ENCODE peak calls at places on chromosomes 6 and 20, in seven cellular contexts. D is GM23338, V is esophagus squamous epithelium, L is tibial nerve, T is ovary, Z is upper lobe of right lung, R is spleen. W is an unnamed sample. For H3K4me1, the result is how much of the 10 kb centered on the place peaks cover.

GRCh38 chr20:52279667-52280180 is 88.1 kb upstream of the ZFP64 start:
- DNase-seq in D (no peak), V (no peak), L (no peak), T (no peak), Z (no peak), R (no peak), W (no peak)

GRCh38 chr20:25226433-25227316 is 21.2 kb upstream of the PYGB start:
- DNase-seq in D (no peak), V (no peak), L (no peak), T (no peak), Z (no peak), R (peak), W (peak)

GRCh38 chr20:7031222-7031621 is 263.7 kb downstream of the BMP2 start:
- DNase-seq in D (peak), V (no peak), L (no peak), T (no peak), Z (no peak), R (no peak), W (no peak)

GRCh38 chr6:71079707-71080106 is 122.8 kb upstream of the B3GAT2 start:
- DNase-seq in D (no peak), V (no peak), L (no peak), T (no peak), Z (no peak), R (no peak), W (no peak)

GRCh38 chr6:105460860-105461259 is 58.0 kb upstream of the PREP start:
- DNase-seq in D (no peak), V (no peak), L (no peak), T (no peak), Z (no peak), R (no peak), W (no peak)

GRCh38 chr20:62554214-62554897 is 78.6 kb upstream of the GATA5 start:
- DNase-seq in D (no peak), V (no peak), L (no peak), T (no peak), Z (no peak), R (no peak), W (no peak)

GRCh38 chr6:138978229-138978628 is 9.8 kb downstream of the REPS1 start:
- DNase-seq in D (no peak), V (no peak), L (no peak), T (no peak), Z (no peak), R (no peak), W (no peak)

GRCh38 chr6:17905611-17906592 is 81.5 kb downstream of the KIF13A start:
- DNase-seq in D (no peak), V (no peak), L (no peak), T (no peak), Z (no peak), R (no peak), W (no peak)

GRCh38 chr6:135269399-135270005 is 88.4 kb downstream of the MYB start:
- DNase-seq in D (no peak), V (no peak), L (no peak), T (no peak), Z (no peak), R (no peak), W (no peak)

GRCh38 chr6:137657351-137657911 is 163.2 kb upstream of the OLIG3 start:
- DNase-seq in D (no peak), V (no peak), L (no peak), T (no peak), Z (no peak), R (no peak), W (no peak)

GRCh38 chr6:113873043-113873667 is 16.0 kb downstream of the MARCKS start:
- DNase-seq in D (peak), V (peak), L (peak), T (no peak), Z (peak), R (peak), W (peak)

GRCh38 chr6:109292420-109292819 is 89.8 kb downstream of the CD164 start:
- DNase-seq in D (no peak), V (no peak), L (no peak), T (no peak), Z (no peak), R (no peak), W (no peak)

GRCh38 chr20:61860588-61860987 is 205.1 kb downstream of the TAF4 start:
- DNase-seq in D (no peak), V (no peak), L (no peak), T (no peak), Z (no peak), R (no peak), W (no peak)

GRCh38 chr6:65937982-65938381 is 231.0 kb upstream of the EYS start:
- DNase-seq in D (no peak), V (no peak), L (peak), T (peak), Z (no peak), R (no peak), W (no peak)

GRCh38 chr20:32970115-32970972 is 33.9 kb downstream of the SUN5 start:
- DNase-seq in D (no peak), V (no peak), L (no peak), T (no peak), Z (peak), R (no peak), W (peak)

GRCh38 chr6:124197148-124197547 is 393.5 kb downstream of the NKAIN2 start:
- DNase-seq in D (peak), V (no peak), L (no peak), T (no peak), Z (no peak), R (no peak), W (no peak)

GRCh38 chr6:43858161-43859153 is 88.4 kb downstream of the VEGFA start:
- DNase-seq in D (no peak), V (no peak), L (no peak), T (no peak), Z (peak), R (no peak), W (no peak)
- H3K27ac ChIP-seq in D (no peak), V (no peak), L (no peak), T (no peak), Z (no peak), R (no peak), W (no peak)

DNA sequence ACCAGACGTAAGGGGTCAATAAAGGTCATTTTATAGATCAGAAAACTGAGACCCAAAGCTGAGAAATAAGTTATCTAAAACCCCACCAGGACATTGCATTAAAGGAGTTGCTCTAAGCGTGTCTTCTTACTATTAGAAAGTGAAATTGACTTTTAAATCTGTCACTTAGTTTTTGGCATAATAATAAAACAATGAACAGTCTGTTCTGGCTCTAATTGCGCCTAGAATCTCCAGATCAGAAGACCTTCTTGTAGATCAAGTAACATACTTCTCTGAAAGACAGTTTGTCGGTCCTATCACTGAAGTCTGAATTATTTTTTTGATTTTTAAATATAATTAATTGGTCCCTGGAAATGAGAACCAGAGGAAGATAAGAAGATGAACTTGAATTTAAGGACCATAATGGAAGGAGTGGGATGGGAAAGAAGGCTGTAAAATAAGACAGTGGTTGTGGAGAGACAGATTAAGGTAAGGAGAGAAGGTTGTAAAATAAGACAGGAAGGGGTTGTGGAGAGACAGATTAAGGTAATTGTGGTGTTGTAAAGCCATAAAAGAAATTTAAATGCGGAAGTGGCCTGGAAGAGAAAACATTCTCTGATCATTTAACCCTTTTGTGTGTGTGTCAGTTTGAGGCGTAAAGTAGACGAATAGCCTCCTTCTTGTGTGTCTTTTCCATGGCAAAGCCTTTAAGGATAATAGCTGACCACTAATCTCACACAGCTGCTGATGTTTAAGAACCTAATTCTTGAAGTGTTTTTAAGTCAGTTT is 20.0 kb downstream of the TOP1 start:
- DNase-seq in D (peak), V (no peak), L (no peak), T (no peak), Z (no peak), R (no peak), W (no peak)
- H3K4me1 ChIP-seq in D (half or more), V (half or more), L (half or more), T (under half), Z (half or more), R (half or more), W (under half)

GRCh38 chr6:74574794-74575193 is 631.1 kb downstream of the COL12A1 start:
- DNase-seq in D (peak), V (no peak), L (no peak), T (no peak), Z (no peak), R (no peak), W (no peak)
- TF ChIP-seq CTCF in D (peak), V (no peak), L (no peak), T (no peak), Z (peak), R (no peak), W (peak)

GRCh38 chr6:107488875-107489635 is 862 bp upstream of the SOBP start:
- DNase-seq in D (peak), V (no peak), L (peak), T (peak), Z (peak), R (peak), W (peak)

GRCh38 chr6:107491791-107492674 is 2.1 kb downstream of the SOBP start:
- DNase-seq in D (no peak), V (no peak), L (peak), T (peak), Z (no peak), R (no peak), W (peak)

GRCh38 chr6:107490568-107491058 is 696 bp downstream of the SOBP start:
- DNase-seq in D (no peak), V (no peak), L (peak), T (peak), Z (no peak), R (no peak), W (no peak)

GRCh38 chr6:107489636-107490567 is at the start of gene SOBP:
- DNase-seq in D (peak), V (no peak), L (peak), T (peak), Z (peak), R (peak), W (peak)

GRCh38 chr6:107491059-107491609 is 1.2 kb downstream of the SOBP start:
- DNase-seq in D (peak), V (no peak), L (peak), T (peak), Z (peak), R (peak), W (peak)
- H3K27ac ChIP-seq in D (no peak), V (no peak), L (peak), T (peak), Z (peak), R (no peak), W (peak)

GRCh38 chr20:8571660-8572059 is 439.6 kb downstream of the PLCB1 start:
- DNase-seq in D (no peak), V (no peak), L (peak), T (no peak), Z (no peak), R (no peak), W (no peak)
- H3K4me1 ChIP-seq in D (under half), V (under half), L (under half), T (under half), Z (under half), R (under half), W (under half)

GRCh38 chr20:48025661-48026060 is 240.4 kb upstream of the SULF2 start:
- DNase-seq in D (no peak), V (no peak), L (no peak), T (no peak), Z (no peak), R (no peak), W (no peak)
- TF ChIP-seq CTCF in D (no peak), V (no peak), L (no peak), T (no peak), Z (no peak), R (no peak), W (no peak)

DNA sequence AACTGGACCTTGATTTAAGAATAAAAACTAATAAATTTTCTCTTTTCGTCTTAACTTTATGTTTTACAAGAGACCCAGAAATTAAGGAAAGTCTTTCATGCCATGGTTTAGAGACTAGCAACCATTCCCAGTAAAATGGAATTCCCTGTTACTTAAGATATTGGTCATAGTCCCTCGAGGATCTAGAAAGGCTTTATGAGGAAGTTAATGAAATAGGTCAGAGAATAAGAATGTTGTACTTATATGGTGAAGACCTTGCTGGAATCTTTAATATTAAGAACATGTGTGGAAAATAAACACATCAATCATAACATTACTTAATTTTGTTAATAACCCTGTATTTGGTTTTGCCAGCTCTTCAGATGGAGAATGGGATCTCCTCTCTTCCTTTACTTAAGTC is 382.8 kb downstream of the QKI start:
- DNase-seq in D (no peak), V (no peak), L (no peak), T (no peak), Z (no peak), R (no peak), W (no peak)
- H3K27ac ChIP-seq in D (no peak), V (no peak), L (no peak), T (no peak), Z (no peak), R (no peak), W (no peak)

DNA sequence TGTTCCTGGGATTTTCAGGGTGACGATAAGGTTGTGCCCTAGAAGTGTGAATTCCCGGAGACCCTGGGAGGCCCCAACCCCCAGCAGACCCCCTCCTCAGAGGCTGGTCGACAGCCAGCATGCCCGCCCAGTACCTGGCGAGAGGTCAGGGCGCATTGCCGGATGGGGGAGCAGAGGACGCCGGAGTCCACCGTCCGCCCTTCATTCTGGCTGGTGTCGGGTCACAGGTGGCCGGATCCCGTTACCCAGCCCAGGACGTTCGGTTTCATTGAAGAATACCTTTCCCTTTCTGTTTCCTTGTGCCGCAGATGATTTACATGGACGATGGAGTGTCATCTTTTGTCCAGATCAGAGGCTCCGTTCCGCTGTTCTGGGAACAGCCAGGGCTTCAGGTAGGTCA is 61.3 kb downstream of the SYNJ2 start:
- DNase-seq in D (no peak), V (no peak), L (no peak), T (no peak), Z (peak), R (no peak), W (peak)
- H3K4me1 ChIP-seq in D (under half), V (under half), L (under half), T (under half), Z (under half), R (under half), W (under half)

GRCh38 chr6:53295176-53295575 is 53.6 kb downstream of the ELOVL5 start:
- DNase-seq in D (no peak), V (no peak), L (no peak), T (no peak), Z (no peak), R (no peak), W (no peak)

GRCh38 chr6:53293691-53294090 is 55.1 kb downstream of the ELOVL5 start:
- DNase-seq in D (no peak), V (no peak), L (no peak), T (no peak), Z (no peak), R (no peak), W (no peak)

GRCh38 chr6:53294611-53295010 is 54.1 kb downstream of the ELOVL5 start:
- DNase-seq in D (no peak), V (no peak), L (no peak), T (no peak), Z (no peak), R (no peak), W (no peak)

GRCh38 chr6:53297004-53297403 is 51.7 kb downstream of the ELOVL5 start:
- DNase-seq in D (no peak), V (no peak), L (no peak), T (no peak), Z (no peak), R (no peak), W (no peak)

DNA sequence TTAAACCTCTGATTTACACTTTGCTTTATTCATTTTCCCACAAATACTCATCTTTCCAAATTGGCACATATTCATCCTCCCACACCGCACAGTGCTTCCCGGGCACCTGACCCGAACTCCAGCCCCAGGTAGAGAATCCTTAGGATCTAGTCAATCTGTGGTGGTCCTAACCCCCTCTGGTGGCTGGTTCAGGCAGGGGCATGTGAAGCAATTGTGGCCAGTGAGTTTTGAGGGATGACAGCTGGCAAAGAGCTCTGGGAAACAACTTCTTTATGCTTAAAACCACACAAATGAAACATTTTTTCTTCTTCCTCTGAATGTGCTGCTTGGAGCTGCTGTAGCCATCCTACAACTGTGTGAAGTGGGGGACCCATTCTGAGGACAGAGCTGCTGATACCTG is 54.7 kb downstream of the ELOVL5 start:
- DNase-seq in D (peak), V (no peak), L (no peak), T (no peak), Z (no peak), R (no peak), W (no peak)
- TF ChIP-seq CTCF in D (peak), V (peak), L (peak), T (no peak), Z (peak), R (peak), W (peak)

DNA sequence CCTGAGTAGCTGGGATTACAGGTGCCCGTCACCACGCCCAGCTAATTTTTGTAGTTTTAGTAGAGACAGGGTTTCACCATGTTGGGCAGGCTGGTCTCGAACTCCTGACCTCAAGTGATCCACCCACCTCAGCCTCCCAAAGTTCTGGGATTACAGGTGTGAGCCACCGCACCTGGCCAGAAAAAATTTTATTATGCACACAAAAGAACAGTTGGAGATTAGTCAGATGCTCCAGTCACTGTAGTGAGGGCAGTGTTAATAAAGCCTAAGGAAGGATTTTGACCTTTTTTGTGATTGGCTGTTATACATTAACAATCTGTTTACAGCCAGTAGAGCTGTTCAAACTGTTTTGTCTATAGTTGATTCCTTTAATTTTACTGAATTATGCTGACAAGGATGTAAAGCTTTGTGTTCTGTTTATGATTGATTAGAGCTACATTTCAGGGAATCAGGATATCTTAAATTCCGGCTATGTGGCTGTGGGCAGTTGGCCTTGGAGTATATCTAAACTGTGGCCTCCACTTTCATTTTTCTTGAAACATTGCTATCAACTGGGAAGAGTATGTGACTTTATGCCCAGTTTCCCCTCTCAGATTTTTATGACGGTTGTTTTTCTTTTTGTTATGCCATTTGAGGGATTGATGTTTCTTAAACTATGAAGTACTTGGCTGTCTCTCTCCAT is 9.9 kb downstream of the ZSWIM3 start:
- DNase-seq in D (no peak), V (no peak), L (no peak), T (no peak), Z (no peak), R (peak), W (no peak)
- H3K27ac ChIP-seq in D (no peak), V (no peak), L (no peak), T (peak), Z (no peak), R (no peak), W (no peak)